ENCODE peak calls at places on chromosomes 13 and 19, in nine cellular contexts. One of them, this sample, is unnamed. For H3K4me1, the result is how much of the 10 kb centered on the place peaks cover.

GRCh38 chr19:49823472-49823871 is 5.4 kb downstream of the MED25 start:
- DNase-seq in pancreas: no peak
- DNase-seq in CD4-positive, alpha-beta memory T cell: no peak
- DNase-seq in effector memory CD4-positive, alpha-beta T cell: no peak
- DNase-seq in cardiac muscle cell: no peak
- DNase-seq in astrocyte: no peak
- DNase-seq in IMR-90: no peak
- DNase-seq in psoas muscle: no peak
- DNase-seq in ascending aorta: no peak
- DNase-seq in this sample: no peak

GRCh38 chr19:9860407-9860806 is 25.3 kb downstream of the PIN1 start:
- DNase-seq in IMR-90: no peak
- DNase-seq in CD4-positive, alpha-beta memory T cell: no peak
- DNase-seq in ascending aorta: no peak
- DNase-seq in pancreas: no peak
- DNase-seq in astrocyte: no peak
- DNase-seq in cardiac muscle cell: no peak
- DNase-seq in psoas muscle: no peak
- DNase-seq in effector memory CD4-positive, alpha-beta T cell: no peak
- DNase-seq in this sample: no peak

GRCh38 chr13:38415233-38415632 is 65.6 kb downstream of the UFM1 start:
- DNase-seq in astrocyte: no peak
- DNase-seq in CD4-positive, alpha-beta memory T cell: no peak
- DNase-seq in IMR-90: no peak
- DNase-seq in ascending aorta: no peak
- DNase-seq in pancreas: no peak
- DNase-seq in psoas muscle: no peak
- DNase-seq in effector memory CD4-positive, alpha-beta T cell: no peak
- DNase-seq in cardiac muscle cell: peak
- DNase-seq in this sample: no peak

GRCh38 chr19:2723345-2723715 is 2.2 kb upstream of the DIRAS1 start:
- DNase-seq in psoas muscle: no peak
- DNase-seq in cardiac muscle cell: no peak
- DNase-seq in CD4-positive, alpha-beta memory T cell: no peak
- DNase-seq in pancreas: no peak
- DNase-seq in effector memory CD4-positive, alpha-beta T cell: no peak
- DNase-seq in IMR-90: no peak
- DNase-seq in ascending aorta: no peak
- DNase-seq in astrocyte: no peak
- DNase-seq in this sample: no peak

GRCh38 chr19:3099347-3100145 is 5.4 kb downstream of the GNA11 start:
- DNase-seq in cardiac muscle cell: no peak
- DNase-seq in effector memory CD4-positive, alpha-beta T cell: no peak
- DNase-seq in IMR-90: no peak
- DNase-seq in CD4-positive, alpha-beta memory T cell: no peak
- DNase-seq in ascending aorta: no peak
- DNase-seq in astrocyte: no peak
- DNase-seq in psoas muscle: no peak
- DNase-seq in pancreas: no peak
- DNase-seq in this sample: no peak

GRCh38 chr13:27523345-27524073 is 73.1 kb upstream of the MTIF3 start:
- DNase-seq in astrocyte: no peak
- DNase-seq in cardiac muscle cell: no peak
- DNase-seq in psoas muscle: no peak
- DNase-seq in IMR-90: no peak
- DNase-seq in pancreas: no peak
- DNase-seq in CD4-positive, alpha-beta memory T cell: no peak
- DNase-seq in effector memory CD4-positive, alpha-beta T cell: no peak
- DNase-seq in ascending aorta: no peak
- DNase-seq in this sample: no peak

GRCh38 chr19:45152504-45153338 is 8.1 kb downstream of the NKPD1 start:
- DNase-seq in effector memory CD4-positive, alpha-beta T cell: peak
- DNase-seq in CD4-positive, alpha-beta memory T cell: peak
- DNase-seq in pancreas: no peak
- DNase-seq in ascending aorta: no peak
- DNase-seq in IMR-90: peak
- DNase-seq in cardiac muscle cell: no peak
- DNase-seq in astrocyte: peak
- DNase-seq in psoas muscle: peak
- DNase-seq in this sample: no peak

GRCh38 chr13:79401259-79402071 is 4.6 kb downstream of the RBM26 start:
- DNase-seq in pancreas: no peak
- DNase-seq in effector memory CD4-positive, alpha-beta T cell: no peak
- DNase-seq in IMR-90: no peak
- DNase-seq in CD4-positive, alpha-beta memory T cell: no peak
- DNase-seq in psoas muscle: no peak
- DNase-seq in cardiac muscle cell: no peak
- DNase-seq in astrocyte: no peak
- DNase-seq in ascending aorta: no peak
- DNase-seq in this sample: no peak

GRCh38 chr13:101942038-101942437 is 459.8 kb downstream of the FGF14 start:
- DNase-seq in cardiac muscle cell: peak
- DNase-seq in astrocyte: peak
- DNase-seq in psoas muscle: no peak
- DNase-seq in ascending aorta: no peak
- DNase-seq in CD4-positive, alpha-beta memory T cell: no peak
- DNase-seq in pancreas: no peak
- DNase-seq in IMR-90: peak
- DNase-seq in effector memory CD4-positive, alpha-beta T cell: no peak
- DNase-seq in this sample: peak

GRCh38 chr19:7101498-7102253 is 32.2 kb downstream of the ZNF557 start:
- DNase-seq in CD4-positive, alpha-beta memory T cell: peak
- DNase-seq in astrocyte: no peak
- DNase-seq in pancreas: no peak
- DNase-seq in cardiac muscle cell: no peak
- DNase-seq in ascending aorta: no peak
- DNase-seq in IMR-90: no peak
- DNase-seq in psoas muscle: no peak
- DNase-seq in effector memory CD4-positive, alpha-beta T cell: peak
- DNase-seq in this sample: no peak

GRCh38 chr19:7098701-7099596 is 29.4 kb downstream of the ZNF557 start:
- DNase-seq in IMR-90: peak
- DNase-seq in astrocyte: peak
- DNase-seq in effector memory CD4-positive, alpha-beta T cell: peak
- DNase-seq in ascending aorta: peak
- DNase-seq in pancreas: peak
- DNase-seq in psoas muscle: peak
- DNase-seq in cardiac muscle cell: peak
- DNase-seq in CD4-positive, alpha-beta memory T cell: peak
- DNase-seq in this sample: peak

GRCh38 chr19:7099597-7099921 is 30.1 kb downstream of the ZNF557 start:
- DNase-seq in IMR-90: no peak
- DNase-seq in astrocyte: no peak
- DNase-seq in effector memory CD4-positive, alpha-beta T cell: no peak
- DNase-seq in psoas muscle: no peak
- DNase-seq in cardiac muscle cell: no peak
- DNase-seq in CD4-positive, alpha-beta memory T cell: no peak
- DNase-seq in pancreas: peak
- DNase-seq in ascending aorta: no peak
- DNase-seq in this sample: no peak

DNA sequence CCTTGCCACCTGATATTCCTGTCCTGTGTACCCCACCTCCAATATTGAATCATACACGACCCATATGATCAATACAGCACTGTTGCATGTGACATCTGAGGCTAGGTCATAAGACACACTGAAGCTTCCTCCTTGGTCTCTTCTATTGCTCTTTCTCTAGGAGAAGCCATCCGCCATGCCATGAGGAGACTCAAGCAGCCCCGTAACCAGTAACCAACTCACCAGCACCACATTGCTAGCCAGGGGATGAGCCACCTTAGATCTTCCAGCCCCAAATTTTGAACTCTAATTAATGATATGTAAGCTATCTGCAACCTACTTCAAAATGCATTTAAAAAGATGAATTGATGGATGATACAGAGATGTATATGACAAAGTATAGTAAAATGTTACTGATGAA is 28.6 kb downstream of the ZNF557 start:
- DNase-seq in effector memory CD4-positive, alpha-beta T cell: no peak
- DNase-seq in CD4-positive, alpha-beta memory T cell: no peak
- DNase-seq in psoas muscle: no peak
- DNase-seq in pancreas: no peak
- DNase-seq in astrocyte: no peak
- DNase-seq in ascending aorta: no peak
- DNase-seq in cardiac muscle cell: no peak
- DNase-seq in IMR-90: no peak
- DNase-seq in this sample: no peak
- H3K27ac ChIP-seq in effector memory CD4-positive, alpha-beta T cell: no peak
- H3K27ac ChIP-seq in CD4-positive, alpha-beta memory T cell: peak
- H3K27ac ChIP-seq in psoas muscle: peak
- H3K27ac ChIP-seq in pancreas: peak
- H3K27ac ChIP-seq in astrocyte: no peak
- H3K27ac ChIP-seq in ascending aorta: no peak
- H3K27ac ChIP-seq in cardiac muscle cell: peak
- H3K27ac ChIP-seq in IMR-90: no peak
- H3K27ac ChIP-seq in this sample: no peak

GRCh38 chr13:95030948-95031347 is 270.3 kb downstream of the ABCC4 start:
- DNase-seq in cardiac muscle cell: no peak
- DNase-seq in psoas muscle: no peak
- DNase-seq in CD4-positive, alpha-beta memory T cell: no peak
- DNase-seq in IMR-90: no peak
- DNase-seq in ascending aorta: no peak
- DNase-seq in pancreas: no peak
- DNase-seq in astrocyte: no peak
- DNase-seq in effector memory CD4-positive, alpha-beta T cell: no peak
- DNase-seq in this sample: no peak

GRCh38 chr13:95035311-95036109 is 265.7 kb downstream of the ABCC4 start:
- DNase-seq in pancreas: no peak
- DNase-seq in CD4-positive, alpha-beta memory T cell: no peak
- DNase-seq in psoas muscle: no peak
- DNase-seq in cardiac muscle cell: no peak
- DNase-seq in ascending aorta: no peak
- DNase-seq in astrocyte: no peak
- DNase-seq in IMR-90: no peak
- DNase-seq in effector memory CD4-positive, alpha-beta T cell: no peak
- DNase-seq in this sample: no peak

GRCh38 chr13:95032114-95032513 is 269.1 kb downstream of the ABCC4 start:
- DNase-seq in astrocyte: no peak
- DNase-seq in CD4-positive, alpha-beta memory T cell: no peak
- DNase-seq in cardiac muscle cell: no peak
- DNase-seq in ascending aorta: no peak
- DNase-seq in psoas muscle: no peak
- DNase-seq in IMR-90: no peak
- DNase-seq in effector memory CD4-positive, alpha-beta T cell: no peak
- DNase-seq in pancreas: no peak
- DNase-seq in this sample: no peak

GRCh38 chr13:95038949-95039348 is 262.3 kb downstream of the ABCC4 start:
- DNase-seq in effector memory CD4-positive, alpha-beta T cell: no peak
- DNase-seq in astrocyte: no peak
- DNase-seq in CD4-positive, alpha-beta memory T cell: no peak
- DNase-seq in ascending aorta: no peak
- DNase-seq in psoas muscle: no peak
- DNase-seq in pancreas: no peak
- DNase-seq in cardiac muscle cell: no peak
- DNase-seq in IMR-90: no peak
- DNase-seq in this sample: no peak

DNA sequence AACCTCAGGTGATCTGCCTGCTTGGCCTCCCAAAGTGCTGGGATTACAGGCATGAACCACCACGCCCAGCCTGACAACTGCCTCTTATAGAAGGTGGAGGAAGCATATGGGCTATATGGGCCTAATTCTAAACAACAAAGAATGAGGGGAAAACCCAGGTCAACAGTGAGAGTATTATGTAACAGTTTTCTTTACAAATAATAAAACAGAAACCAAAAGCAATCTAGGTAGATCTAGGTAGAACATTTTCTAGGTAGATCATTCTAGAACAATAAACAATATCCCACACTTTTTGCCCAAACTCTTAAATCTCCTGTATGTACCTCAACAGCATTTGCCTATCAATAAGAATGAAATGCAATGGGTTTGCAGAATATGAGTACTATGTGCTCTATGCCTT is 267.4 kb downstream of the ABCC4 start:
- DNase-seq in astrocyte: no peak
- DNase-seq in effector memory CD4-positive, alpha-beta T cell: no peak
- DNase-seq in CD4-positive, alpha-beta memory T cell: no peak
- DNase-seq in ascending aorta: no peak
- DNase-seq in cardiac muscle cell: no peak
- DNase-seq in pancreas: no peak
- DNase-seq in psoas muscle: no peak
- DNase-seq in IMR-90: no peak
- DNase-seq in this sample: no peak
- H3K4me1 ChIP-seq in astrocyte: under half
- H3K4me1 ChIP-seq in effector memory CD4-positive, alpha-beta T cell: under half
- H3K4me1 ChIP-seq in CD4-positive, alpha-beta memory T cell: under half
- H3K4me1 ChIP-seq in ascending aorta: under half
- H3K4me1 ChIP-seq in cardiac muscle cell: under half
- H3K4me1 ChIP-seq in pancreas: under half
- H3K4me1 ChIP-seq in psoas muscle: under half
- H3K4me1 ChIP-seq in IMR-90: under half
- H3K4me1 ChIP-seq in this sample: under half

DNA sequence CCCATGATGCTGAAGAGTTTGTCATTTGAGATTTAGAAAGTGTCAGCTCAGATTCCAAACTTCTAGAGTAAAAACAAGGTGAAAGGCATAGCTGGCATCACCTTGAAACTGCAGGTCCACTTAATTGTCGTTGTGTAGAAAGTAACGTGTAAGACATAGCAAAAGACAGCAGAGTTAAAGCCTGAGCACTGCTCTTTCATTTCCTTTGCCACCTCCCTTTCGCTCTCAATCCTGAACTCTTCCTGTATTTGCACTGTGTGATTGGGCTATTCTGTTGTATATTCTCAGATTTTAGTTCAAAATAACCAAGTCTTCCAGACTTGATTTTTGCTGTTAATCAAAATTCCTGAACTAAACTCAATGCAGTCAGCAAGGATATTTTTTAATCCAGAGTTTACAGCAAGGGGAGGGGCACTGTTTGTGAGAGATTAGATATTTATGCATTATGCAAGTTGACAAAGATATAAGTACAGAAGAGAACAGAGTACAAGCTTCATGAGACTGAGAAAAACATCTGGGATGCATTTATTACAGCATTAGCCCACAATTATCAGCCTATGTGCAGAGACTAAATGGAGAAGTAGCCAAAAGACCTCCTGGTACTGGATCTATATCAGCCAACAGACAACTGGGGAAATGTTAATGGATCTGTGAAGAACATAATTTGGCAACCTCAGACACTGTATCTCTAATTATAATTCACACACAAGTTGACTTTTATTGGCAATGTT is 328.7 kb downstream of the SUCLA2 start:
- DNase-seq in psoas muscle: no peak
- DNase-seq in IMR-90: no peak
- DNase-seq in astrocyte: peak
- DNase-seq in pancreas: no peak
- DNase-seq in effector memory CD4-positive, alpha-beta T cell: no peak
- DNase-seq in cardiac muscle cell: no peak
- DNase-seq in CD4-positive, alpha-beta memory T cell: no peak
- DNase-seq in ascending aorta: no peak
- DNase-seq in this sample: no peak
- H3K27ac ChIP-seq in psoas muscle: peak
- H3K27ac ChIP-seq in IMR-90: peak
- H3K27ac ChIP-seq in astrocyte: peak
- H3K27ac ChIP-seq in pancreas: no peak
- H3K27ac ChIP-seq in effector memory CD4-positive, alpha-beta T cell: no peak
- H3K27ac ChIP-seq in cardiac muscle cell: no peak
- H3K27ac ChIP-seq in CD4-positive, alpha-beta memory T cell: no peak
- H3K27ac ChIP-seq in ascending aorta: no peak
- H3K27ac ChIP-seq in this sample: no peak

DNA sequence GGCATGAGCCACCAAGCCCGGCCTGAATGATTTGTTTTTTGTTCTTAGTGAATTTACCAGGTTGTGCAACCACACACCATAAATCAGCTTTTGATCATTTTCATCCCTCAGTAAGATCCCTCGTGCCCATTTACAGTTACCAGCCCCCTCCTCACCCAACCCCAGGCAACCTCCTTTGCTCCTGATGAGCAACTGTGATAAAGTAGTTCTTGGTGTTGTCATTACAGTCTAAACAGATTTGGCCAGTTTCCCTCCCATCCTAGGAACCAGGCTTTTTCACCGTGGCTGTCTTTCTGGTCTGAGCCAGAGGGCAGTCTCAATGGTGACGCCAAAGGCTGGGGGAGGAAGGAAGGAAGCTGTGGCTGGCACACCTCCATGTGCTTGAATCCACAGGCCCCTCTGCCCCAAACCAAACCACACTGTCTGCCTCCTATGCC is 61.2 kb upstream of the WDFY2 start:
- DNase-seq in ascending aorta: no peak
- DNase-seq in effector memory CD4-positive, alpha-beta T cell: peak
- DNase-seq in astrocyte: peak
- DNase-seq in psoas muscle: no peak
- DNase-seq in cardiac muscle cell: no peak
- DNase-seq in CD4-positive, alpha-beta memory T cell: peak
- DNase-seq in pancreas: no peak
- DNase-seq in IMR-90: peak
- DNase-seq in this sample: no peak
- H3K4me1 ChIP-seq in ascending aorta: under half
- H3K4me1 ChIP-seq in effector memory CD4-positive, alpha-beta T cell: under half
- H3K4me1 ChIP-seq in astrocyte: under half
- H3K4me1 ChIP-seq in psoas muscle: under half
- H3K4me1 ChIP-seq in cardiac muscle cell: under half
- H3K4me1 ChIP-seq in CD4-positive, alpha-beta memory T cell: under half
- H3K4me1 ChIP-seq in pancreas: under half
- H3K4me1 ChIP-seq in IMR-90: under half
- H3K4me1 ChIP-seq in this sample: under half

This sample was measured in keratinocyte.